ENCODE peak calls at places on chromosomes 1 and 21, in six cellular contexts. G, N, O, V, C and L are unnamed samples.

GRCh38 chr1:27391511-27392095 is 819 bp upstream of the GPR3 start:
- DNase-seq in C (peak; percentile 43), V (peak; percentile 83), O (no peak), N (peak; percentile 71), G (no peak), L (peak; percentile 39)

GRCh38 chr1:84724128-84724860 is 34.0 kb upstream of the SSX2IP start:
- DNase-seq in O (no peak), C (no peak), V (peak; percentile 52), N (no peak), G (peak; percentile 40), L (peak; percentile 25)

GRCh38 chr1:242651817-242652216 is 127.3 kb upstream of the PLD5 start:
- DNase-seq in O (no peak), C (no peak), G (peak; percentile 66), V (peak; percentile 33), N (no peak), L (peak; percentile 69)

GRCh38 chr1:30403732-30404131 is 319.7 kb downstream of the MATN1 start:
- DNase-seq in G (no peak), V (no peak), N (no peak), O (no peak), C (no peak), L (no peak)

GRCh38 chr1:66271216-66271903 is 262.6 kb upstream of the SGIP1 start:
- DNase-seq in V (peak; percentile 32), O (peak; percentile 80), G (peak; percentile 53), N (peak; percentile 86), C (peak; percentile 23), L (no peak)

GRCh38 chr1:208921259-208921658 is 662.3 kb upstream of the CAMK1G start:
- DNase-seq in O (no peak), V (no peak), C (no peak), N (no peak), G (no peak), L (no peak)

GRCh38 chr1:116288201-116288598 is 84.8 kb upstream of the ATP1A1 start:
- DNase-seq in N (no peak), G (no peak), C (no peak), V (no peak), O (no peak), L (no peak)

GRCh38 chr1:36989260-36989659 is 45.1 kb downstream of the GRIK3 start:
- DNase-seq in G (no peak), N (peak; percentile 17), C (no peak), O (no peak), V (no peak), L (no peak)

GRCh38 chr1:240611228-240611618 is 732 bp downstream of the GREM2 start:
- DNase-seq in C (no peak), O (no peak), G (no peak), N (no peak), V (no peak), L (no peak)

GRCh38 chr1:83676106-83676505 is 322.8 kb downstream of the TTLL7 start:
- DNase-seq in C (no peak), N (no peak), O (no peak), V (no peak), G (no peak), L (no peak)

GRCh38 chr1:41791667-41792484 is 126.8 kb downstream of the HIVEP3 start:
- DNase-seq in V (no peak), G (no peak), N (no peak), C (no peak), O (no peak), L (no peak)

GRCh38 chr1:175563556-175563955 is 179.8 kb downstream of the TNR start:
- DNase-seq in G (no peak), N (no peak), C (no peak), V (no peak), O (no peak), L (no peak)

GRCh38 chr1:28129150-28129549 is 40.7 kb upstream of the EYA3 start:
- DNase-seq in O (peak; percentile 90), N (no peak), V (no peak), G (no peak), C (peak; percentile 21), L (no peak)

GRCh38 chr1:55626326-55626725 is 411.2 kb upstream of the USP24 start:
- DNase-seq in O (no peak), N (no peak), G (no peak), C (no peak), V (no peak), L (no peak)

GRCh38 chr1:92951141-92951582 is 10.1 kb downstream of the DIPK1A start:
- DNase-seq in C (peak; percentile 7), O (no peak), G (no peak), N (no peak), V (no peak), L (peak; percentile 15)

GRCh38 chr21:21232320-21232719 is 234.1 kb downstream of the NCAM2 start:
- DNase-seq in O (no peak), V (peak; percentile 2), G (peak; percentile 9), C (no peak), N (no peak), L (peak; percentile 16)

GRCh38 chr1:206606867-206607266 is 5.4 kb downstream of the EIF2D start:
- DNase-seq in C (peak; percentile 36), N (no peak), V (peak; percentile 65), G (no peak), O (no peak), L (peak; percentile 56)

GRCh38 chr1:16612332-16613172 is 812 bp downstream of the NBPF1 start:
- DNase-seq in V (peak; percentile 85), O (no peak), C (peak; percentile 47), N (peak; percentile 77), G (peak; percentile 55), L (peak; percentile 53)

GRCh38 chr1:240399381-240399780 is 212.6 kb downstream of the GREM2 start:
- DNase-seq in N (peak; percentile 28), C (peak; percentile 57), V (no peak), O (peak; percentile 68), G (no peak), L (peak; percentile 79)

GRCh38 chr1:87435484-87435883 is 106.8 kb downstream of the LMO4 start:
- DNase-seq in O (no peak), G (no peak), C (no peak), V (no peak), N (no peak), L (no peak)

GRCh38 chr1:159175571-159175970 is 4.2 kb downstream of the CADM3 start:
- DNase-seq in G (no peak), C (no peak), N (no peak), O (no peak), V (no peak), L (no peak)

GRCh38 chr1:73998348-73998959 is 199.5 kb downstream of the LRRIQ3 start:
- DNase-seq in V (peak; percentile 8), C (no peak), N (no peak), O (peak; percentile 7), G (no peak), L (no peak)

GRCh38 chr1:152497273-152497672 is 13.3 kb upstream of the LCE5A start:
- DNase-seq in V (no peak), O (no peak), G (peak; percentile 45), C (no peak), N (no peak), L (peak; percentile 41)